ENCODE peak calls at places on chromosomes 2 and 18, in five cellular contexts. W is glutamatergic neuron, F is brain microvascular endothelial cell, X is AG04449, D is spleen. N is an unnamed sample.

GRCh38 chr2:165745916-165746315 is 48.1 kb downstream of the GALNT3 start:
- DNase-seq in X (no peak), D (no peak), W (no peak), F (no peak), N (peak)

GRCh38 chr2:232347369-232347768 is 31.2 kb upstream of the ALPP start:
- DNase-seq in W (no peak), X (no peak), F (no peak), D (no peak), N (no peak)

GRCh38 chr2:239948100-239948881 is 76.9 kb downstream of the NDUFA10 start:
- DNase-seq in D (peak), X (no peak), F (no peak), W (no peak), N (peak)

GRCh38 chr2:69652206-69652605 is 8.7 kb upstream of the AAK1 start:
- DNase-seq in W (no peak), D (no peak), F (peak), X (peak), N (no peak)

GRCh38 chr2:173370198-173370597 is 15.5 kb downstream of the CDCA7 start:
- DNase-seq in W (no peak), X (no peak), D (no peak), F (no peak), N (no peak)

GRCh38 chr2:42335514-42336104 is 25.4 kb downstream of the COX7A2L start:
- DNase-seq in X (no peak), W (no peak), D (no peak), F (no peak), N (no peak)

GRCh38 chr18:45774065-45774521 is 50.1 kb downstream of the SLC14A1 start:
- DNase-seq in F (peak), X (peak), D (no peak), W (no peak), N (no peak)

GRCh38 chr2:10345813-10346212 is 43.1 kb downstream of the HPCAL1 start:
- DNase-seq in F (no peak), W (no peak), X (no peak), D (peak), N (no peak)

GRCh38 chr2:44005831-44006230 is 10.0 kb upstream of the LRPPRC start:
- DNase-seq in D (no peak), W (no peak), F (no peak), X (peak), N (no peak)

GRCh38 chr2:55595536-55595935 is 21.9 kb downstream of the PPP4R3B start:
- DNase-seq in W (no peak), X (no peak), F (no peak), D (no peak), N (no peak)

GRCh38 chr2:40213071-40213470 is 238.8 kb downstream of the SLC8A1 start:
- DNase-seq in D (no peak), F (peak), X (no peak), W (no peak), N (no peak)

GRCh38 chr2:179264238-179265081 is at the start of gene SESTD1:
- DNase-seq in D (peak), X (no peak), W (peak), F (no peak), N (peak)

GRCh38 chr2:219737270-219737691 is 109.9 kb downstream of the SLC4A3 start:
- DNase-seq in W (peak), F (peak), D (no peak), X (no peak), N (no peak)

GRCh38 chr2:98604547-98604946 is 3.8 kb downstream of the COA5 start:
- DNase-seq in W (no peak), X (no peak), D (no peak), F (no peak), N (no peak)

GRCh38 chr2:218859556-218859993 is at the start of gene WNT6:
- DNase-seq in F (no peak), W (peak), X (no peak), D (no peak), N (peak)

GRCh38 chr2:238077292-238077691 is 16.5 kb downstream of the SCLY start:
- DNase-seq in F (no peak), X (no peak), D (no peak), W (no peak), N (no peak)

GRCh38 chr2:139773720-139774277 is 993.6 kb upstream of the NXPH2 start:
- DNase-seq in D (no peak), W (no peak), F (no peak), X (no peak), N (no peak)

GRCh38 chr18:35458677-35459441 is 38.9 kb downstream of the INO80C start:
- DNase-seq in W (no peak), X (no peak), D (peak), F (peak), N (no peak)

GRCh38 chr2:224927671-224928173 is 114.5 kb downstream of the DOCK10 start:
- DNase-seq in X (peak), F (peak), D (peak), W (no peak), N (no peak)

GRCh38 chr2:47541848-47542450 is 139.0 kb downstream of the MSH2 start:
- DNase-seq in W (no peak), F (no peak), D (no peak), X (no peak), N (peak)

GRCh38 chr2:33785201-33786106 is 186.4 kb upstream of the FAM98A start:
- DNase-seq in D (no peak), F (no peak), W (no peak), X (no peak), N (no peak)

GRCh38 chr18:64165906-64166305 is 17.0 kb upstream of the LINC00305 start:
- DNase-seq in D (no peak), W (no peak), X (peak), F (peak), N (no peak)

GRCh38 chr2:24402242-24403092 is 42.1 kb upstream of the ITSN2 start:
- DNase-seq in X (no peak), D (no peak), W (no peak), F (no peak), N (no peak)

GRCh38 chr2:264493-265468 is at the start of gene ACP1:
- DNase-seq in F (peak), X (peak), D (peak), W (peak), N (peak)

GRCh38 chr18:69785466-69785865 is 162.2 kb downstream of the CD226 start:
- DNase-seq in W (no peak), D (no peak), F (peak), X (no peak), N (no peak)

GRCh38 chr2:107772380-107772779 is 54.3 kb upstream of the RGPD4 start:
- DNase-seq in W (no peak), D (no peak), X (no peak), F (no peak), N (no peak)

GRCh38 chr2:236311286-236311685 is 47.1 kb upstream of the ASB18 start:
- DNase-seq in D (no peak), X (no peak), F (no peak), W (no peak), N (no peak)

GRCh38 chr18:13577091-13577697 is 149.2 kb downstream of the FAM210A start:
- DNase-seq in F (peak), X (peak), D (no peak), W (no peak), N (no peak)

GRCh38 chr18:60549338-60549960 is 176.9 kb upstream of the MC4R start:
- DNase-seq in X (peak), W (no peak), D (no peak), F (peak), N (no peak)

GRCh38 chr2:239275871-239276812 is 124.7 kb downstream of the HDAC4 start:
- DNase-seq in W (peak), F (no peak), X (no peak), D (peak), N (peak)

GRCh38 chr18:63135101-63135500 is 184.5 kb downstream of the BCL2 start:
- DNase-seq in X (no peak), W (no peak), F (no peak), D (no peak), N (no peak)

GRCh38 chr2:221836091-221836490 is 264.0 kb upstream of the EPHA4 start:
- DNase-seq in X (no peak), D (no peak), F (no peak), W (no peak), N (no peak)

GRCh38 chr2:110873597-110874525 is 141.5 kb downstream of the ACOXL start:
- DNase-seq in D (no peak), F (no peak), W (no peak), X (no peak), N (no peak)

GRCh38 chr2:6977095-6977777 is 60.0 kb downstream of the RNF144A start:
- DNase-seq in F (no peak), D (no peak), W (no peak), X (no peak), N (no peak)

GRCh38 chr18:5444269-5444668 is 99.5 kb downstream of the EPB41L3 start:
- DNase-seq in X (no peak), D (no peak), F (no peak), W (no peak), N (no peak)

GRCh38 chr2:99404039-99404799 is 67.0 kb downstream of the EIF5B start:
- DNase-seq in W (no peak), D (no peak), F (no peak), X (no peak), N (no peak)

GRCh38 chr2:151886235-151886634 is 58.0 kb upstream of the ARL5A start:
- DNase-seq in D (no peak), F (no peak), W (no peak), X (no peak), N (no peak)

GRCh38 chr2:196293751-196294486 is 122.5 kb upstream of the STK17B start:
- DNase-seq in X (no peak), D (no peak), W (no peak), F (peak), N (no peak)

GRCh38 chr2:138279871-138280270 is 221.7 kb upstream of the SPOPL start:
- DNase-seq in F (no peak), W (no peak), X (no peak), D (no peak), N (no peak)

GRCh38 chr18:40437517-40437916 is 1517.5 kb upstream of the PIK3C3 start:
- DNase-seq in X (no peak), W (no peak), D (no peak), F (no peak), N (no peak)
- TF ChIP-seq CTCF in X (no peak), W (no peak), D (no peak), F (no peak), N (no peak)

DNA sequence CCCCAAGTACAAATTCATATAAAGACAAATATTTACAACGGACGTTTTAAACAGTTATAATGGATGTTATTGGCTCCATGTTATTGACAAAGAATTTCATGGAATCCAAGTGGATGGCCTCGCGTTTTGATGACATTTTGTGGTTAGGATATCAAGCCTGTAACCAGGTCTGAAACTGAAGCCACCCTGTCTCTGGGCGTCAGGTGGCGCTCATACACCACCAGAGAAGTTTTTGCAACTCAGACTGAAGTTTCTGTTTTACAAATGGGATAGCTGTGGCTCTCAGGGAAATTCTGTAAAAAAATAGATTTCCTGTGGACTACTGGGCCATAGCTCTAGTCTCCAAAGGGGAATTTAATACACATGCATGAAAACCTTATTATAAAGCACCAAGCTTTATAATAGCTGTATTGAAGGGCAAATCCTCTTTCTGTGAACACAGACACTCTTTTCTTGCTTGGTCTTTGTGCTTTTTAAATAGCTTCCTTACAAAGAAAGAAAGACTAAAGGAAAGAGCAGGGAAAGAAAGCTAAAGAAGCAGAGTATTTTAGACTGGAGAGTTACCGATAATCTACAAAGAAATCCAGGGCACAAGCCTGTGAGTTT is 86.7 kb downstream of the C18orf54 start:
- DNase-seq in D (peak), W (peak), F (peak), X (peak), N (no peak)
- TF ChIP-seq CTCF in D (no peak), W (peak), F (peak), X (peak), N (peak)

GRCh38 chr18:9739516-9739915 is 31.4 kb downstream of the RAB31 start:
- DNase-seq in W (no peak), F (no peak), D (no peak), X (no peak), N (no peak)
- TF ChIP-seq CTCF in W (no peak), F (peak), D (no peak), X (no peak), N (no peak)

GRCh38 chr2:185475868-185476267 is 262.7 kb upstream of the FSIP2 start:
- DNase-seq in W (no peak), X (no peak), D (no peak), F (no peak), N (no peak)
- TF ChIP-seq CTCF in W (peak), X (no peak), D (no peak), F (peak), N (no peak)